ENCODE peak calls at places on chromosomes 12 and 14, in seven cellular contexts. O is K562, N is H9, F is breast epithelium, D is SK-N-SH, H is Panc1, J is hepatocyte. A is an unnamed sample. For H3K4me1, the result is how much of the 10 kb centered on the place peaks cover.

GRCh38 chr12:68373836-68374314 is 41.7 kb upstream of the MDM1 start:
- DNase-seq in O (peak), N (no peak), F (no peak), D (no peak), H (no peak), J (no peak), A (no peak)

GRCh38 chr14:100538566-100539318 is 48.5 kb downstream of the BEGAIN start:
- DNase-seq in O (no peak), N (no peak), F (peak), D (peak), H (no peak), J (no peak), A (no peak)

GRCh38 chr14:91234791-91235114 is 9.8 kb downstream of the GPR68 start:
- DNase-seq in O (no peak), N (no peak), F (no peak), D (no peak), H (no peak), J (no peak), A (no peak)

GRCh38 chr14:53751650-53752049 is 205.0 kb downstream of the BMP4 start:
- DNase-seq in O (no peak), N (no peak), F (no peak), D (no peak), H (no peak), J (no peak), A (no peak)

GRCh38 chr14:85532570-85532969 is 2.6 kb downstream of the FLRT2 start:
- DNase-seq in O (no peak), N (no peak), F (no peak), D (no peak), H (no peak), J (no peak), A (no peak)

GRCh38 chr14:52960627-52961026 is 9.8 kb upstream of the FERMT2 start:
- DNase-seq in O (no peak), N (no peak), F (no peak), D (no peak), H (no peak), J (no peak), A (no peak)

GRCh38 chr14:90905531-90905930 is 89.3 kb upstream of the TTC7B start:
- DNase-seq in O (no peak), N (no peak), F (no peak), D (no peak), H (no peak), J (no peak), A (no peak)

GRCh38 chr12:105228494-105228893 is 7.5 kb downstream of the APPL2 start:
- DNase-seq in O (no peak), N (no peak), F (no peak), D (no peak), H (no peak), J (no peak), A (no peak)

GRCh38 chr12:118102070-118102469 is 1.7 kb downstream of the VSIG10 start:
- DNase-seq in O (no peak), N (peak), F (peak), D (no peak), H (no peak), J (peak), A (no peak)

GRCh38 chr12:66965613-66966012 is 286.7 kb upstream of the GRIP1 start:
- DNase-seq in O (no peak), N (no peak), F (no peak), D (no peak), H (no peak), J (no peak), A (peak)

GRCh38 chr12:12668005-12668404 is 28.0 kb downstream of the GPR19 start:
- DNase-seq in O (no peak), N (no peak), F (no peak), D (no peak), H (no peak), J (no peak), A (no peak)

GRCh38 chr14:96362071-96362964 is 823 bp downstream of the ATG2B start:
- DNase-seq in O (peak), N (no peak), F (peak), D (peak), H (peak), J (peak), A (peak)

GRCh38 chr14:55929136-55929535 is 189.1 kb upstream of the PELI2 start:
- DNase-seq in O (no peak), N (no peak), F (no peak), D (peak), H (no peak), J (no peak), A (no peak)

GRCh38 chr14:31926652-31927347 is 150.3 kb upstream of the ARHGAP5 start:
- DNase-seq in O (no peak), N (no peak), F (no peak), D (no peak), H (no peak), J (no peak), A (no peak)

GRCh38 chr12:131460516-131460915 is 250.4 kb upstream of the SFSWAP start:
- DNase-seq in O (no peak), N (peak), F (no peak), D (no peak), H (no peak), J (no peak), A (no peak)

GRCh38 chr12:87469295-87469694 is 559.9 kb downstream of the C12orf50 start:
- DNase-seq in O (no peak), N (no peak), F (no peak), D (no peak), H (no peak), J (no peak), A (no peak)

GRCh38 chr14:81550001-81550642 is 16.5 kb upstream of the SEL1L start:
- DNase-seq in O (no peak), N (no peak), F (no peak), D (no peak), H (no peak), J (no peak), A (no peak)

GRCh38 chr14:74527736-74528280 is 34.2 kb downstream of the ISCA2 start:
- DNase-seq in O (no peak), N (no peak), F (no peak), D (no peak), H (no peak), J (no peak), A (no peak)

GRCh38 chr14:30988509-30988908 is 36.9 kb upstream of the AP4S1 start:
- DNase-seq in O (no peak), N (no peak), F (no peak), D (no peak), H (no peak), J (no peak), A (no peak)

GRCh38 chr14:87916103-87916885 is 76.7 kb downstream of the GALC start:
- DNase-seq in O (no peak), N (peak), F (no peak), D (peak), H (no peak), J (no peak), A (no peak)

GRCh38 chr12:56104815-56105476 is 587 bp downstream of the PA2G4 start:
- DNase-seq in O (peak), N (no peak), F (no peak), D (peak), H (no peak), J (peak), A (peak)

GRCh38 chr12:48933664-48934311 is 8.5 kb upstream of the FKBP11 start:
- DNase-seq in O (no peak), N (no peak), F (no peak), D (no peak), H (no peak), J (no peak), A (no peak)

GRCh38 chr12:60594035-60594711 is 998.3 kb downstream of the SLC16A7 start:
- DNase-seq in O (no peak), N (no peak), F (no peak), D (no peak), H (no peak), J (no peak), A (no peak)

GRCh38 chr12:75825686-75826085 is 205.9 kb downstream of the PHLDA1 start:
- DNase-seq in O (no peak), N (no peak), F (no peak), D (no peak), H (no peak), J (no peak), A (peak)

GRCh38 chr12:47741340-47741703 is 16.0 kb upstream of the ENDOU start:
- DNase-seq in O (no peak), N (no peak), F (no peak), D (peak), H (no peak), J (peak), A (peak)

GRCh38 chr12:2836576-2836975 is 1.7 kb upstream of the NRIP2 start:
- DNase-seq in O (no peak), N (no peak), F (no peak), D (no peak), H (no peak), J (no peak), A (no peak)

GRCh38 chr12:22684526-22685118 is 59.7 kb downstream of the ETNK1 start:
- DNase-seq in O (peak), N (no peak), F (no peak), D (peak), H (no peak), J (peak), A (peak)

GRCh38 chr12:52389313-52390207 is 4.1 kb upstream of the KRT84 start:
- DNase-seq in O (no peak), N (peak), F (no peak), D (no peak), H (no peak), J (peak), A (no peak)

GRCh38 chr14:50001999-50002925 is 109.4 kb downstream of the ARF6 start:
- DNase-seq in O (peak), N (no peak), F (no peak), D (no peak), H (no peak), J (no peak), A (no peak)

GRCh38 chr12:57553343-57554202 is 3.7 kb downstream of the KIF5A start:
- DNase-seq in O (no peak), N (no peak), F (no peak), D (peak), H (no peak), J (no peak), A (peak)

GRCh38 chr14:101363880-101364391 is 197.4 kb upstream of the DIO3 start:
- DNase-seq in O (no peak), N (no peak), F (no peak), D (peak), H (no peak), J (no peak), A (no peak)

GRCh38 chr12:68290126-68290525 is 36.7 kb upstream of the IL22 start:
- DNase-seq in O (no peak), N (no peak), F (no peak), D (no peak), H (no peak), J (no peak), A (peak)

GRCh38 chr12:94674835-94675234 is 24.5 kb upstream of the TMCC3 start:
- DNase-seq in O (no peak), N (no peak), F (no peak), D (no peak), H (no peak), J (no peak), A (no peak)

GRCh38 chr12:113601656-113602263 is 130.1 kb upstream of the LHX5 start:
- DNase-seq in O (peak), N (no peak), F (no peak), D (no peak), H (no peak), J (peak), A (peak)

GRCh38 chr14:75543258-75543657 is 21.0 kb downstream of the BATF start:
- DNase-seq in O (no peak), N (no peak), F (no peak), D (no peak), H (no peak), J (no peak), A (no peak)

GRCh38 chr12:105995986-105996385 is 142.8 kb downstream of the NUAK1 start:
- DNase-seq in O (no peak), N (no peak), F (no peak), D (no peak), H (no peak), J (no peak), A (no peak)

GRCh38 chr12:131094831-131095805 is 141.4 kb downstream of the ADGRD1 start:
- DNase-seq in O (no peak), N (peak), F (peak), D (no peak), H (no peak), J (no peak), A (no peak)

GRCh38 chr12:56358836-56359532 is 923 bp downstream of the STAT2 start:
- DNase-seq in O (peak), N (no peak), F (no peak), D (no peak), H (no peak), J (no peak), A (peak)

GRCh38 chr14:76904740-76905569 is 78.7 kb downstream of the LRRC74A start:
- DNase-seq in O (no peak), N (no peak), F (peak), D (peak), H (peak), J (peak), A (peak)

GRCh38 chr14:76911473-76911872 is 85.3 kb downstream of the LRRC74A start:
- DNase-seq in O (no peak), N (no peak), F (no peak), D (no peak), H (no peak), J (no peak), A (no peak)

GRCh38 chr14:76910371-76910890 is 84.2 kb downstream of the LRRC74A start:
- DNase-seq in O (no peak), N (no peak), F (no peak), D (no peak), H (no peak), J (no peak), A (no peak)

GRCh38 chr14:76909266-76909665 is 83.1 kb downstream of the LRRC74A start:
- DNase-seq in O (peak), N (no peak), F (no peak), D (no peak), H (no peak), J (no peak), A (no peak)

GRCh38 chr14:76908834-76909233 is 82.6 kb downstream of the LRRC74A start:
- DNase-seq in O (no peak), N (no peak), F (no peak), D (no peak), H (no peak), J (no peak), A (no peak)
- H3K4me1 ChIP-seq in O (under half), N (under half), F (under half), D (under half), H (under half), J (under half), A (under half)

DNA sequence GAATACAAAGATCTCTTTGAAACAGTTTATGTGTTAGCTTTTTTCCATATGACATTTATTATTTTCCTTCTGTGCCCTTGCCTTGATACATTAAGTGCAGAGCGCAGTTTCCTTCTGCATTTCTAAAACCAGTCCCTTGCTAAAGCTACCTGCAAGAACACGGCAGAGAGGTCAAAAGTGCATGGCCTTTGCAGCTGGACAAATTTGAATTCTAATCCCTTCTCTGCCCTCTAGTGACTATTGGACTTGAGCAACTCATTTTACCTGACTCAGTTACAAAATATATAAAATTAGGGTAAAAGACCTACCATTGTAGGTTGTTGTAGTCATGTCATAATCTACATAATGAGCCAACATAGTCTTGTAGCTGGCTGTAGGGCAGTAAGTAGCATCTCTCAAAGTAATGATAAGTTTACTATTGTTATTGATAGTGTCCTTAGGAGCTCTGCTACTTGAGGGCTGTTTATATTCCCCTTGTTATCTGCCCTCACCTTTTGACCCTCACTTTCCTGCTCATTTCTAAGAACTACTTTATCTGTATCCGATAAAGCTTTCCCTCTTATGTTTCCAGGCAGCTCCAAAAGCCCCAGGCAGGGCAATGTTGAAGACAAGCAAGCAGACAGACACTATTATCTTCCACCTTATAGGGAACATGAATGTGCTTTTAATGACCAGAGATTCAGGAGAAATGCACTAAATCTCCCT is 120.0 kb upstream of the PDZRN4 start:
- DNase-seq in O (peak), N (no peak), F (no peak), D (no peak), H (no peak), J (no peak), A (no peak)
- TF ChIP-seq CTCF in O (no peak), N (no peak), F (no peak), D (no peak), H (no peak), J (no peak), A (no peak)

GRCh38 chr12:32265920-32266319 is 133.4 kb upstream of the FGD4 start:
- DNase-seq in O (no peak), N (no peak), F (no peak), D (no peak), H (no peak), J (no peak), A (no peak)

GRCh38 chr12:32264995-32265394 is 134.4 kb upstream of the FGD4 start:
- DNase-seq in O (no peak), N (no peak), F (no peak), D (no peak), H (no peak), J (peak), A (peak)

GRCh38 chr12:32270818-32271710 is 128.3 kb upstream of the FGD4 start:
- DNase-seq in O (no peak), N (no peak), F (no peak), D (peak), H (no peak), J (peak), A (peak)

GRCh38 chr12:32265461-32265860 is 133.9 kb upstream of the FGD4 start:
- DNase-seq in O (no peak), N (no peak), F (no peak), D (no peak), H (no peak), J (no peak), A (no peak)

DNA sequence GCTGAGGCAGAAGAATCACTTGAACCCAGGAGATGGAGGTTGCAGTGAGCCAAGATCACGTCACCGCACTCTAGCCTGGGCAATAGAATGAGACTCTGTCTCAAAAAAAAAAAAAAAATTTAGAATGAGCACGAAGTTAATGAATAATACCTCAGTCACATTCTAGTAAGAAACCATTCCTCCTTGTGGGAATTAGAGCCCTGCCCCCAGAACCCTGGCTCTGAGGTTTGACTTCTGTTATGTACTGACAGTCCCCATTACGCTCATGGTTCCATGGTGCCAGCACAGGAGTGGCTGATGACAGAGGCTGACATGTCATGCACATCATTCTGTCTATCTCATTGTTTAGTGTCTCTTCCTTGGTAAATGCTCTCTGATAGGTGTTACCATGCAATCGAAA is 132.6 kb upstream of the FGD4 start:
- DNase-seq in O (no peak), N (no peak), F (no peak), D (no peak), H (no peak), J (no peak), A (no peak)
- H3K4me1 ChIP-seq in O (under half), N (under half), F (under half), D (under half), H (under half), J (under half), A (under half)

GRCh38 chr12:31875609-31875964 is 83.6 kb upstream of the RESF1 start:
- DNase-seq in O (no peak), N (no peak), F (no peak), D (no peak), H (no peak), J (no peak), A (no peak)
- TF ChIP-seq CTCF in O (no peak), N (no peak), F (no peak), D (no peak), H (no peak), J (no peak), A (no peak)

DNA sequence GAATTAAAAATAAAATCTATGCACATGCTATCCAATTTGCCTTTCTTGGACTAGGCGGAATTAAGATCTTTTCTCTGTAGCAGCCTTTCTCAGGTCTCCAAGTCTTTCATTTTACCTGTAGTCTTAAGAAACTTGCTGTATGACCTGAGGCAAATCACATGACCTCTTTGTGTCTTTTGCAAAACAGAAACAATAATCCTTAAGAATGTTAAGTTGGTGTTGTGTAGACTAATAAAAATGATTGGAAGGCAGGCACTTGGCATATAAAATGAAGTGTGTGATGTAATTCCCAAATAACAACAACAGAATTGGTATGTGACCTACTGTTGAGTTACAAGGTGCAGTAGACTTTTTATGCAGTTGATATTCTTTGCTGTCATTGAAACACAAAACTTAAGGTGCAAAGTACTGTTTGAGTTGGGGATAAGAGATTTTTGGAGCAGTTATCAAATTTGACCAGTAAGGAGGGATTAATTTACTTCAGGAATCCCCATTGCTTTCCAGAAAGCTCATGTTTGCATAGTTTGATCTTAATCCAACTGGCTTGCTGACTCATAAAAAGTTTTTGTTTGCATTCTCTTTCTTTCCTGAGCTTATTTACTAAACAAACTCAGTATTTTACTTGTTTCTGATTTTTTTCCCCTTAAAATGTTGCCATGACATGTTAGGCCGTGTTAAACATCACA is 51.4 kb downstream of the SUSD6 start:
- DNase-seq in O (no peak), N (no peak), F (no peak), D (no peak), H (no peak), J (no peak), A (no peak)
- H3K4me1 ChIP-seq in O (under half), N (under half), F (under half), D (under half), H (under half), J (half or more), A (under half)

DNA sequence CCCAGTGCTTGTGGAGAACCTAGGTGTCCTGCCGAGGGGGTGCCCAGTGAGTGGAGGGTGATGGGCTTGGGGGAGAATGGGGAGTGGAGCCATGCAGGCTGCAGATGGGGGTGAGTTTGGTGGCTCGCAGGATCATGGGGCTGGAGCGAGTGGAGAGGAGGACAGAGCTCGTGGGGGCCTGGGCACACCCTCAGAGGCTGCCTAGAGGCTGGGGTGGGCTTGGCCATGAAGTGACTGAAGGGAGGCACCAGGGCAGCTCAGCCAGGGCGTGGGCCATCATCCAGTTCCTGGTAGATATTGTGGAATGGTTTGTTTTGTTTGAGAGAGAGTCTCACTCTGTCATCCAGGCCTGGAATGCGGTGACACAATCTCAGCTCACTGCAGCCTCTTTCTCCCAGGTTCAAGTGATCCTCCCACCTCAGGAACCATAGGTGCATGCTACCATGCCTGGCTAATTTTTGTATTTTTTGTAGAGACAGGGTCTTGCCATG is 43.4 kb upstream of the AMN start:
- DNase-seq in O (no peak), N (no peak), F (no peak), D (no peak), H (no peak), J (peak), A (no peak)
- TF ChIP-seq CTCF in O (no peak), N (no peak), F (no peak), D (no peak), H (no peak), J (no peak), A (no peak)

A was measured in A673.